ENCODE peak calls at places on chromosomes 13 and 19, in eight cellular contexts. Z, E, T, L, V, K, B and D are unnamed samples.

GRCh38 chr19:29741776-29742175 is 26.7 kb upstream of the C19orf12 start:
- DNase-seq in Z (no peak), E (no peak), T (no peak), L (no peak), V (no peak), K (no peak), B (no peak), D (no peak)

GRCh38 chr13:103525530-103525929 is 459.3 kb upstream of the SLC10A2 start:
- DNase-seq in Z (no peak), E (no peak), T (no peak), L (no peak), V (no peak), K (no peak), B (no peak), D (no peak)

GRCh38 chr13:36275190-36276002 is 22.2 kb downstream of the CCDC169 start:
- DNase-seq in Z (no peak), E (no peak), T (no peak), L (peak), V (no peak), K (peak), B (peak), D (no peak)

GRCh38 chr19:3710265-3710812 is 2.2 kb downstream of the TJP3 start:
- DNase-seq in Z (peak), E (no peak), T (peak), L (peak), V (no peak), K (peak), B (no peak), D (no peak)

GRCh38 chr19:29503785-29504184 is 22.0 kb upstream of the VSTM2B start:
- DNase-seq in Z (no peak), E (no peak), T (no peak), L (no peak), V (no peak), K (no peak), B (no peak), D (no peak)

GRCh38 chr13:85204668-85205344 is 594.4 kb downstream of the SLITRK6 start:
- DNase-seq in Z (no peak), E (no peak), T (no peak), L (no peak), V (no peak), K (no peak), B (no peak), D (no peak)

GRCh38 chr19:16894080-16894479 is 5.3 kb downstream of the F2RL3 start:
- DNase-seq in Z (no peak), E (no peak), T (no peak), L (no peak), V (no peak), K (no peak), B (peak), D (no peak)

GRCh38 chr19:30857388-30857787 is 485.2 kb downstream of the ZNF536 start:
- DNase-seq in Z (no peak), E (no peak), T (no peak), L (no peak), V (no peak), K (no peak), B (no peak), D (no peak)

GRCh38 chr13:99320693-99321481 is 13.7 kb upstream of the GPR183 start:
- DNase-seq in Z (no peak), E (no peak), T (peak), L (peak), V (peak), K (peak), B (no peak), D (no peak)

GRCh38 chr13:66617786-66618185 is 612.4 kb downstream of the PCDH9 start:
- DNase-seq in Z (no peak), E (no peak), T (no peak), L (no peak), V (no peak), K (no peak), B (no peak), D (no peak)

GRCh38 chr13:66618702-66619101 is 611.4 kb downstream of the PCDH9 start:
- DNase-seq in Z (no peak), E (no peak), T (peak), L (peak), V (no peak), K (peak), B (no peak), D (no peak)

GRCh38 chr13:66612983-66613382 is 617.2 kb downstream of the PCDH9 start:
- DNase-seq in Z (no peak), E (no peak), T (no peak), L (no peak), V (no peak), K (no peak), B (no peak), D (no peak)
- TF ChIP-seq CTCF in Z (no peak), E (no peak), T (no peak), L (no peak), V (no peak), K (no peak), B (no peak), D (no peak)

GRCh38 chr13:45536224-45536623 is 71.5 kb downstream of the COG3 start:
- DNase-seq in Z (no peak), E (no peak), T (no peak), L (no peak), V (no peak), K (no peak), B (no peak), D (no peak)
- H3K4me3 ChIP-seq in Z (no peak), E (no peak), T (no peak), L (no peak), V (no peak), K (no peak), B (no peak), D (no peak)

DNA sequence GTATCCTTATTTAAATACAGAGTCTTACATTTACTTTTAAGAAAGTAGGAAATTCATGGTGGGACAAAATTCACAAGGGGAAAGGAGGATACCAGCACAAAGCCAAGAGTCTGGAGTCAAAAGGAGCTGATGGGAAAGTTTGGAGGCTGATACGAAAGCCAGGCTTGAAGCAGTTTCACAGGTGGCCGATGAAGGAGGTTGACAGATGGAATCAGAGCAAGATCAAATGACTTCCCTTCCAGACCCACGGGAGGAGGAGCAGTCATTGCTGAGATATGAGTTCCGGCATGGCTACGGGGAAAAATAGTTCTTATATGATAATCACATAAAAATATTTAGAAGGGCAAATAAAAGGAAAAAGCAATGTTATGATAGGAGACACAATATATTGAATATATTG is 65.0 kb downstream of the DGKH start:
- DNase-seq in Z (no peak), E (no peak), T (no peak), L (no peak), V (no peak), K (no peak), B (no peak), D (no peak)
- TF ChIP-seq CTCF in Z (no peak), E (no peak), T (no peak), L (no peak), V (no peak), K (no peak), B (no peak), D (no peak)

GRCh38 chr19:1470864-1471513 is 8.0 kb downstream of the C19orf25 start:
- DNase-seq in Z (no peak), E (no peak), T (no peak), L (no peak), V (no peak), K (no peak), B (no peak), D (no peak)
- H3K4me3 ChIP-seq in Z (peak), E (no peak), T (peak), L (no peak), V (peak), K (peak), B (no peak), D (no peak)

GRCh38 chr19:39531834-39532232 is 819 bp downstream of the EID2B start:
- DNase-seq in Z (no peak), E (no peak), T (no peak), L (no peak), V (no peak), K (no peak), B (no peak), D (no peak)

GRCh38 chr19:39532233-39533002 is at the start of gene EID2B:
- DNase-seq in Z (peak), E (peak), T (peak), L (peak), V (peak), K (peak), B (peak), D (peak)

GRCh38 chr19:39533791-39534190 is 1.1 kb upstream of the EID2B start:
- DNase-seq in Z (no peak), E (no peak), T (no peak), L (no peak), V (no peak), K (no peak), B (no peak), D (no peak)

GRCh38 chr19:39533003-39533512 is 406 bp upstream of the EID2B start:
- DNase-seq in Z (no peak), E (no peak), T (no peak), L (no peak), V (no peak), K (no peak), B (no peak), D (no peak)
- TF ChIP-seq CTCF in Z (no peak), E (no peak), T (no peak), L (no peak), V (no peak), K (no peak), B (no peak), D (no peak)